ENCODE peak calls at places on chromosomes 6 and 20, in five cellular contexts. E is ascending aorta, W is AG04450, K is heart left ventricle, D is fibroblast of mammary gland. C is an unnamed sample.

GRCh38 chr6:50958148-50958547 is 139.5 kb downstream of the TFAP2B start:
- DNase-seq in E (no peak), W (no peak), K (no peak), D (no peak), C (no peak)

GRCh38 chr6:108277831-108278230 is 17.0 kb upstream of the SNX3 start:
- DNase-seq in E (no peak), W (no peak), K (no peak), D (no peak), C (peak; percentile 25)

GRCh38 chr6:127457444-127458064 is 1.6 kb downstream of the KIAA0408 start:
- DNase-seq in E (no peak), W (no peak), K (no peak), D (peak; percentile 86), C (peak; percentile 85)

GRCh38 chr20:57071283-57071701 is 195.1 kb downstream of the BMP7 start:
- DNase-seq in E (no peak), W (no peak), K (no peak), D (no peak), C (no peak)

GRCh38 chr20:19974621-19975435 is 42.3 kb upstream of the NAA20 start:
- DNase-seq in E (peak; percentile 96), W (peak; percentile 93), K (peak; percentile 90), D (peak; percentile 95), C (peak; percentile 95)

GRCh38 chr6:53297004-53297403 is 51.7 kb downstream of the ELOVL5 start:
- DNase-seq in E (no peak), W (no peak), K (no peak), D (no peak), C (no peak)

GRCh38 chr6:36119209-36119608 is 11.1 kb upstream of the MAPK13 start:
- DNase-seq in E (no peak), W (no peak), K (no peak), D (no peak), C (no peak)

GRCh38 chr20:36235892-36236785 is at the start of gene AAR2:
- DNase-seq in E (peak; percentile 83), W (peak; percentile 44), K (peak; percentile 81), D (peak; percentile 79), C (peak; percentile 74)

GRCh38 chr20:47667086-47667485 is 118.2 kb downstream of the SULF2 start:
- DNase-seq in E (peak; percentile 39), W (no peak), K (no peak), D (no peak), C (no peak)

GRCh38 chr20:49660912-49661311 is 52.8 kb downstream of the B4GALT5 start:
- DNase-seq in E (no peak), W (no peak), K (no peak), D (no peak), C (no peak)

GRCh38 chr20:41370176-41370575 is 3.6 kb upstream of the EMILIN3 start:
- DNase-seq in E (no peak), W (no peak), K (no peak), D (no peak), C (peak; percentile 41)

GRCh38 chr20:44142416-44142815 is 44.6 kb downstream of the JPH2 start:
- DNase-seq in E (no peak), W (no peak), K (no peak), D (peak; percentile 33), C (no peak)

GRCh38 chr6:136016228-136017225 is 165.0 kb downstream of the PDE7B start:
- DNase-seq in E (no peak), W (no peak), K (no peak), D (peak; percentile 20), C (peak; percentile 28)

GRCh38 chr6:75551367-75551952 is 50.2 kb upstream of the SENP6 start:
- DNase-seq in E (no peak), W (no peak), K (no peak), D (no peak), C (no peak)

GRCh38 chr6:65295812-65296211 is 411.2 kb downstream of the EYS start:
- DNase-seq in E (no peak), W (no peak), K (no peak), D (no peak), C (no peak)

GRCh38 chr6:29651413-29652197 is 5.3 kb upstream of the MOG start:
- DNase-seq in E (no peak), W (no peak), K (no peak), D (peak; percentile 46), C (peak; percentile 45)

GRCh38 chr6:90078513-90079289 is 184.4 kb downstream of the GJA10 start:
- DNase-seq in E (no peak), W (no peak), K (no peak), D (peak; percentile 11), C (no peak)

GRCh38 chr20:44157061-44157460 is 29.9 kb downstream of the JPH2 start:
- DNase-seq in E (no peak), W (no peak), K (no peak), D (no peak), C (no peak)

GRCh38 chr6:43716099-43716498 is 28.5 kb upstream of the MRPS18A start:
- DNase-seq in E (no peak), W (no peak), K (peak; percentile 53), D (no peak), C (no peak)

GRCh38 chr6:73579389-73579788 is 58.6 kb upstream of the EEF1A1 start:
- DNase-seq in E (no peak), W (no peak), K (no peak), D (no peak), C (no peak)

GRCh38 chr20:62776035-62776691 is 20.1 kb upstream of the MRGBP start:
- DNase-seq in E (no peak), W (no peak), K (no peak), D (no peak), C (no peak)

GRCh38 chr6:7590918-7591302 is 912 bp downstream of the SNRNP48 start:
- DNase-seq in E (no peak), W (no peak), K (peak; percentile 48), D (peak; percentile 30), C (peak; percentile 22)

GRCh38 chr6:4664117-4664626 is 112.0 kb upstream of the CDYL start:
- DNase-seq in E (peak; percentile 88), W (peak; percentile 64), K (peak; percentile 67), D (peak; percentile 95), C (peak; percentile 31)

GRCh38 chr6:5537967-5538366 is 276.7 kb downstream of the FARS2 start:
- DNase-seq in E (no peak), W (no peak), K (no peak), D (peak; percentile 65), C (no peak)

GRCh38 chr6:136950436-136950835 is 28.3 kb downstream of the SLC35D3 start:
- DNase-seq in E (no peak), W (no peak), K (no peak), D (peak; percentile 5), C (no peak)

GRCh38 chr6:87154641-87155271 is 609 bp upstream of the ZNF292 start:
- DNase-seq in E (no peak), W (peak; percentile 54), K (no peak), D (peak; percentile 86), C (peak; percentile 83)

GRCh38 chr6:42428326-42429041 is 23.2 kb downstream of the TRERF1 start:
- DNase-seq in E (no peak), W (no peak), K (peak; percentile 39), D (peak; percentile 63), C (no peak)

GRCh38 chr6:3878048-3878666 is 29.0 kb downstream of the FAM50B start:
- DNase-seq in E (no peak), W (no peak), K (no peak), D (peak; percentile 36), C (no peak)

GRCh38 chr6:36839819-36840379 is 655 bp upstream of the CPNE5 start:
- DNase-seq in E (peak; percentile 73), W (no peak), K (peak; percentile 75), D (no peak), C (no peak)

GRCh38 chr6:100892116-100892515 is 11.0 kb upstream of the ASCC3 start:
- DNase-seq in E (no peak), W (no peak), K (no peak), D (no peak), C (no peak)

GRCh38 chr6:145213614-145214013 is 521.7 kb downstream of the EPM2A start:
- DNase-seq in E (no peak), W (no peak), K (no peak), D (no peak), C (no peak)

GRCh38 chr6:166958926-166959861 is 2.8 kb upstream of the RNASET2 start:
- DNase-seq in E (no peak), W (no peak), K (peak; percentile 42), D (peak; percentile 49), C (no peak)

GRCh38 chr6:44898296-44898930 is 429.7 kb upstream of the RUNX2 start:
- DNase-seq in E (no peak), W (peak; percentile 43), K (no peak), D (peak; percentile 61), C (no peak)

GRCh38 chr6:157323924-157324276 is 581 bp upstream of the TMEM242 start:
- DNase-seq in E (peak; percentile 91), W (peak; percentile 59), K (peak; percentile 83), D (peak; percentile 70), C (peak; percentile 65)

GRCh38 chr6:8432614-8433013 is 2.7 kb downstream of the SLC35B3 start:
- DNase-seq in E (no peak), W (no peak), K (no peak), D (peak; percentile 29), C (no peak)

GRCh38 chr20:16387661-16388060 is 185.6 kb downstream of the KIF16B start:
- DNase-seq in E (no peak), W (no peak), K (no peak), D (no peak), C (no peak)
- TF ChIP-seq CTCF in E (no peak), W (no peak), K (no peak), D (no peak), C (no peak)

GRCh38 chr20:8363970-8364733 is 232.1 kb downstream of the PLCB1 start:
- DNase-seq in E (no peak), W (no peak), K (no peak), D (no peak), C (no peak)

GRCh38 chr20:8362457-8362856 is 230.4 kb downstream of the PLCB1 start:
- DNase-seq in E (no peak), W (no peak), K (no peak), D (no peak), C (no peak)

GRCh38 chr20:8360035-8360434 is 228.0 kb downstream of the PLCB1 start:
- DNase-seq in E (no peak), W (no peak), K (no peak), D (no peak), C (no peak)

GRCh38 chr20:8361779-8362178 is 229.7 kb downstream of the PLCB1 start:
- DNase-seq in E (no peak), W (no peak), K (no peak), D (no peak), C (no peak)

GRCh38 chr20:8361008-8361652 is 229.1 kb downstream of the PLCB1 start:
- DNase-seq in E (no peak), W (no peak), K (no peak), D (peak; percentile 69), C (peak; percentile 23)
- TF ChIP-seq CTCF in E (no peak), W (no peak), K (no peak), D (peak; percentile 25), C (no peak)

GRCh38 chr20:31843288-31843687 is 2.1 kb downstream of the FOXS1 start:
- DNase-seq in E (no peak), W (no peak), K (no peak), D (no peak), C (no peak)
- TF ChIP-seq CTCF in E (no peak), W (no peak), K (no peak), D (no peak), C (no peak)

DNA sequence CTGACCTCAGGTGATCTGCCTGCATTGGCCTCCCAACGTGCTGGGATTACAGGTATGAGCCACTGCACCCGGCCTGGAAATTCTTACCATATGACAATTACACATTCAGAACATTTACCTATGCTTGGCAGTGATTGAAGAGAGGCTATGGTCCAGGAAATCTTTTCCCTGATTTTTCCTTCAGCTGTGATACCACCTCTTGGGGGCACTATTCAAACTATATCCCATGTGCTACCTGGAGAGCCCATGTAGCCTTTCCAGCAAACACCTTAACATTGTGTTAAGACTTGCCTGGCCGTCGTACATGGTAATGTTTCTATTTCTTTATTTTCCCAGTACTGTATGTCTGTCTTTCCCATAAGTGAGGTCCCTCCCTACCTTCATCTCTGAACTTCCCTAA is 61.7 kb upstream of the C20orf144 start:
- DNase-seq in E (no peak), W (no peak), K (no peak), D (no peak), C (no peak)
- TF ChIP-seq CTCF in E (no peak), W (no peak), K (no peak), D (no peak), C (no peak)

C was measured in MCF 10A.